ENCODE peak calls at places on chromosome 10, in four cellular contexts. V, Q, F and O are unnamed samples.

GRCh38 chr10:1754506-1755177 is 17.3 kb upstream of the ADARB2 start:
- DNase-seq in F (no peak), Q (no peak), V (no peak), O (no peak)

GRCh38 chr10:12806228-12807095 is 195.1 kb downstream of the CCDC3 start:
- DNase-seq in Q (peak; percentile 44), F (no peak), V (no peak), O (no peak)

GRCh38 chr10:97518601-97519043 is 19.9 kb downstream of the UBTD1 start:
- DNase-seq in V (peak; percentile 27), F (no peak), Q (no peak), O (no peak)

GRCh38 chr10:79884006-79884405 is 57.5 kb downstream of the NUTM2E start:
- DNase-seq in F (no peak), Q (no peak), V (peak; percentile 1), O (no peak)

GRCh38 chr10:103696411-103697145 is 158.8 kb downstream of the SH3PXD2A start:
- DNase-seq in F (peak; percentile 44), Q (peak; percentile 68), V (peak; percentile 89), O (no peak)

GRCh38 chr10:110993024-110993693 is 73.8 kb downstream of the SHOC2 start:
- DNase-seq in V (peak; percentile 65), F (no peak), Q (no peak), O (no peak)

GRCh38 chr10:123241391-123242141 is 87.4 kb downstream of the BUB3 start:
- DNase-seq in V (peak; percentile 7), F (no peak), Q (no peak), O (peak; percentile 4)

GRCh38 chr10:4704034-4704545 is 121.9 kb upstream of the AKR1E2 start:
- DNase-seq in F (no peak), Q (no peak), V (peak; percentile 96), O (no peak)

GRCh38 chr10:66910676-66911075 is 15.2 kb upstream of the LRRTM3 start:
- DNase-seq in V (no peak), F (no peak), Q (no peak), O (no peak)

GRCh38 chr10:102241444-102242117 is at the start of gene PITX3:
- DNase-seq in F (peak; percentile 93), V (peak; percentile 93), Q (peak; percentile 95), O (peak; percentile 86)

GRCh38 chr10:100872034-100872791 is 40.5 kb upstream of the SLF2 start:
- DNase-seq in V (peak; percentile 38), Q (no peak), F (no peak), O (peak; percentile 46)

GRCh38 chr10:33808475-33808874 is 474.0 kb upstream of the NRP1 start:
- DNase-seq in Q (no peak), V (no peak), F (no peak), O (no peak)

GRCh38 chr10:97291357-97292096 is 910 bp downstream of the ARHGAP19 start:
- DNase-seq in V (no peak), F (no peak), Q (peak; percentile 30), O (no peak)

GRCh38 chr10:76779821-76780281 is 857.8 kb downstream of the KCNMA1 start:
- DNase-seq in V (no peak), Q (no peak), F (no peak), O (no peak)

GRCh38 chr10:63467833-63468232 is 2.1 kb upstream of the JMJD1C start:
- DNase-seq in V (no peak), F (no peak), Q (no peak), O (no peak)

GRCh38 chr10:8042864-8043568 is 11.5 kb upstream of the GATA3 start:
- DNase-seq in V (no peak), F (no peak), Q (no peak), O (no peak)

GRCh38 chr10:8040651-8041050 is 13.8 kb upstream of the GATA3 start:
- DNase-seq in V (no peak), Q (no peak), F (no peak), O (no peak)

GRCh38 chr10:8043569-8044306 is 10.8 kb upstream of the GATA3 start:
- DNase-seq in V (no peak), Q (no peak), F (no peak), O (no peak)

GRCh38 chr10:8041284-8042031 is 13.0 kb upstream of the GATA3 start:
- DNase-seq in V (no peak), Q (no peak), F (no peak), O (no peak)

GRCh38 chr10:8042032-8042863 is 12.2 kb upstream of the GATA3 start:
- DNase-seq in F (no peak), V (no peak), Q (no peak), O (no peak)
- H3K4me3 ChIP-seq in F (no peak overlapping the region), V (no peak overlapping the region), Q (no peak overlapping the region), O (no peak overlapping the region)

DNA sequence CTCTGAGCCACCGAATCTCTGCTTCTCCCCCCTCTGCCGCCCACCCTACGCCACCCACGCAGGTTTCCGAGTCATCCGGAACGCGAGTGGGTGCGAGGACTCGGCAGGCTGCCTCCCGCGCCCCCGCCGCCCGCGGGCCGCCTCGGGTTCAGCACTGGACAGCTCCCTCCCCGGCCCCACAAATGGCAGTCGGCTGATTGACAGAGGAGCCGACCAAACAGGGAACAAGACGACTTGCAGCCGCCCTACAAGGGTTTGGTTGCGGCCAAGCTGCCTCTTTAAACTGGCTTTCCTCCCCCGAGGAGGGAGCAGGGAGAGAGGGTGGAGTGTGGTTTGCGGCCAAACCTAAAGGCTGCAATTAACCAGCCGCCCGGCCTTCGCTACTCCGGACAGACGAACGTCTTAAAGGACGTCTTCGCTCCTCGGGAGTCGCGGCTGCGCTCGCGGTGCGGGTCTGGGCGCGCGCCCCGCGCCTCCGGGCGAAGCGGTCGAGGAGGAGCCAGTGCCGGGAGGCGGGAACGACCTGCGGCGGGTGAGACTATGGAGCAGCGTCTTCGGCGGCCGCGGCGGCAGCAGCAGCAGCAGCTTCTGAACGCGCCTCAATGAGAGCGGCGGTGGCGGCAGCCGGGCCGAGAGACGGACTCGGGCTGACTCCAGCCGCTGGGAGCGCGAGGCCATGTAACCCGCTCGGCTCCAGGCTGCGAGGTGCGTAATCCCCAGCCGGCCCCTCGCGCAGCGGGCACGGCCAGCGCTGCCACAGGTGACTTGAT is at the start of gene GPR158:
- DNase-seq in V (peak; percentile 97), Q (peak; percentile 90), F (peak; percentile 91), O (peak; percentile 95)
- H3K4me3 ChIP-seq in V (peak within 1 kb of the TSS; percentile 68), Q (no peak within 1 kb of the TSS), F (peak within 1 kb of the TSS; percentile 47), O (no peak within 1 kb of the TSS)

GRCh38 chr10:62044569-62044968 is 143.1 kb downstream of the ARID5B start:
- DNase-seq in V (no peak), Q (no peak), F (no peak), O (no peak)

GRCh38 chr10:62047960-62048383 is 146.5 kb downstream of the ARID5B start:
- DNase-seq in V (peak; percentile 62), F (no peak), Q (no peak), O (no peak)

GRCh38 chr10:62046522-62047239 is 145.2 kb downstream of the ARID5B start:
- DNase-seq in V (peak; percentile 90), F (no peak), Q (no peak), O (no peak)

GRCh38 chr10:62047240-62047897 is 145.9 kb downstream of the ARID5B start:
- DNase-seq in F (no peak), V (peak; percentile 53), Q (no peak), O (no peak)

GRCh38 chr10:62045765-62046521 is 144.4 kb downstream of the ARID5B start:
- DNase-seq in V (peak; percentile 94), F (no peak), Q (no peak), O (no peak)
- H3K4me3 ChIP-seq in V (peak overlapping the region; percentile 25), F (peak overlapping the region; percentile 3), Q (no peak overlapping the region), O (no peak overlapping the region)

GRCh38 chr10:99234067-99234738 is 1.4 kb downstream of the HPSE2 start:
- DNase-seq in V (peak; percentile 52), Q (peak; percentile 60), F (peak; percentile 55), O (no peak)

GRCh38 chr10:99234739-99235468 is 748 bp downstream of the HPSE2 start:
- DNase-seq in Q (no peak), V (peak; percentile 23), F (no peak), O (no peak)

GRCh38 chr10:99233680-99234018 is 2.0 kb downstream of the HPSE2 start:
- DNase-seq in F (no peak), Q (no peak), V (no peak), O (no peak)

GRCh38 chr10:99233000-99233679 is 2.5 kb downstream of the HPSE2 start:
- DNase-seq in F (no peak), Q (no peak), V (no peak), O (no peak)

GRCh38 chr10:99232357-99232999 is 3.2 kb downstream of the HPSE2 start:
- DNase-seq in F (no peak), Q (no peak), V (no peak), O (no peak)
- H3K4me3 ChIP-seq in F (peak overlapping the region; percentile 51), Q (no peak overlapping the region), V (no peak overlapping the region), O (no peak overlapping the region)

GRCh38 chr10:70480254-70480861 is 1.8 kb downstream of the PALD1 start:
- DNase-seq in V (no peak), F (no peak), Q (no peak), O (peak; percentile 46)
- H3K4me3 ChIP-seq in V (no peak overlapping the region), F (peak overlapping the region; percentile 66), Q (no peak overlapping the region), O (no peak overlapping the region)

DNA sequence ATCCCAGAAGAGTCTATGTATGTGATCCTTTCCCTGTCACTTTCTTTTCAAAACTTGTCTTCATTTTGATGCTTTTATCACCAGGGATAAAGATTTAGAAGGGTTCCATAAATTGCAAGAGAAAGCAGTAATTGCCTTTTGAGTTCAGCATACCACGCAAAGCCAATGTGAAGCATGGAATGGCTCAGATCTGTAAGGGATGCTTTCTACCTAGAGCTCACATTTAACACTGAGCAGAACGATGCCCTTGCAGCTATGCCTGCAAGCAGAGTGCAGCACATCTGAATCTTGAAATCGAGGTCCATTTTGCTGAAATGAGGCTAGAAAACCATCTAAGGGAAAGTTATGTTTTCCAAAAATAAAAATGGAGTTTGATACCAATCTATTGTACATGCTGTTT is 171.2 kb upstream of the CELF2 start:
- DNase-seq in V (no peak), Q (no peak), F (no peak), O (no peak)
- H3K4me3 ChIP-seq in V (no peak overlapping the region), Q (no peak overlapping the region), F (no peak overlapping the region), O (no peak overlapping the region)